ENCODE peak calls at places on chromosomes 7 and 10, in five cellular contexts. V is coronary artery, N is epithelial cell of esophagus, I is psoas muscle, H is pancreas. U is an unnamed sample.

GRCh38 chr10:115606081-115606480 is 512.9 kb downstream of the ATRNL1 start:
- DNase-seq in V (no peak), H (no peak), N (no peak), I (no peak), U (peak)

GRCh38 chr7:129950191-129950940 is 2.4 kb downstream of the UBE2H start:
- DNase-seq in N (peak), I (no peak), V (no peak), H (no peak), U (peak)

GRCh38 chr10:48605264-48605615 is 367 bp upstream of the ARHGAP22 start:
- DNase-seq in N (peak), I (no peak), H (no peak), V (no peak), U (no peak)

GRCh38 chr7:26658698-26659084 is 205.7 kb downstream of the SKAP2 start:
- DNase-seq in N (no peak), H (no peak), I (no peak), V (no peak), U (no peak)

GRCh38 chr10:64103750-64104149 is 582.5 kb downstream of the REEP3 start:
- DNase-seq in H (no peak), V (no peak), I (no peak), N (no peak), U (no peak)

GRCh38 chr7:36154255-36155212 is 1.5 kb downstream of the EEPD1 start:
- DNase-seq in H (peak), I (peak), V (no peak), N (no peak), U (no peak)

GRCh38 chr7:12685550-12685949 is 1.9 kb upstream of the ARL4A start:
- DNase-seq in I (no peak), V (no peak), N (peak), H (peak), U (peak)

GRCh38 chr10:74056081-74056818 is 58.3 kb downstream of the VCL start:
- DNase-seq in H (no peak), I (no peak), N (peak), V (no peak), U (peak)

GRCh38 chr10:114034943-114035645 is 8.6 kb upstream of the ADRB1 start:
- DNase-seq in V (no peak), H (no peak), I (no peak), N (no peak), U (no peak)

GRCh38 chr7:75819711-75820110 is 6.1 kb upstream of the CCL24 start:
- DNase-seq in N (no peak), I (no peak), V (no peak), H (no peak), U (no peak)

GRCh38 chr7:94088560-94088959 is 84.4 kb upstream of the BET1 start:
- DNase-seq in I (no peak), N (no peak), V (no peak), H (no peak), U (no peak)

GRCh38 chr7:155456772-155457543 is 971 bp upstream of the EN2 start:
- DNase-seq in I (peak), H (peak), N (peak), V (no peak), U (peak)

GRCh38 chr7:150964593-150965111 is 13.5 kb downstream of the KCNH2 start:
- DNase-seq in N (no peak), I (no peak), V (no peak), H (no peak), U (no peak)

GRCh38 chr7:100623951-100624824 is 11.8 kb downstream of the MOSPD3 start:
- DNase-seq in V (no peak), I (no peak), H (no peak), N (no peak), U (no peak)

GRCh38 chr7:100627238-100627549 is 14.2 kb downstream of the TFR2 start:
- DNase-seq in H (no peak), N (no peak), V (no peak), I (no peak), U (no peak)

GRCh38 chr7:100626530-100627237 is 14.3 kb downstream of the MOSPD3 start:
- DNase-seq in I (peak), V (peak), H (peak), N (peak), U (peak)

GRCh38 chr7:100629117-100629711 is 12.1 kb downstream of the TFR2 start:
- DNase-seq in I (no peak), N (peak), H (no peak), V (no peak), U (no peak)

GRCh38 chr7:100626055-100626454 is 13.7 kb downstream of the MOSPD3 start:
- DNase-seq in N (no peak), V (no peak), I (no peak), H (no peak), U (no peak)
- H3K4me3 ChIP-seq in N (no peak), V (peak), I (peak), H (no peak), U (peak)

DNA sequence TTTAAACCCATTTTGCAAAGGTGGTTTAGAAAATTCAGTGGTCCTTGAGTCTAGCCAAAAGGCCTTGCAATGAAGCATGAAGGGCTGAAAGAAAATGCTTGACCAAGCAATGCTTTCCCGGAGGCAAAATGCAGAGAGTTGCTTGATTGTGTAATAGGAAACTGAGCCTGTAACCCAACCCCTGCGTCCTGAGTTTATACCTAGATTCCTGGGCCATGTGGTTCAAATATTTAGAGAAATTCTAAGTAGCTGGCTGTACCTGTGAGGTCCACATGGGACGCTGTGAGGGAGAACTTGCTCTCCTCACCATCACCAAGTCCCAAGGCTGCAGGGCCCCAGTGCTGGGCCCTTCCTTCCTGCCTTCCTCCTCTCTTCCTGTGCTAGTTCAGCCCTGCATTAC is 45.7 kb downstream of the CXCL12 start:
- DNase-seq in N (no peak), I (no peak), H (no peak), V (peak), U (no peak)
- H3K4me3 ChIP-seq in N (no peak), I (no peak), H (no peak), V (no peak), U (no peak)

GRCh38 chr7:105205592-105206211 is 183.0 kb downstream of the SRPK2 start:
- DNase-seq in N (no peak), V (no peak), H (no peak), I (no peak), U (no peak)

GRCh38 chr7:105204520-105204919 is 184.2 kb downstream of the SRPK2 start:
- DNase-seq in V (no peak), N (no peak), H (no peak), I (no peak), U (no peak)

GRCh38 chr7:105206985-105207384 is 181.7 kb downstream of the SRPK2 start:
- DNase-seq in I (no peak), H (no peak), V (no peak), N (no peak), U (no peak)

GRCh38 chr7:105202561-105203130 is 186.1 kb downstream of the SRPK2 start:
- DNase-seq in I (no peak), N (no peak), V (no peak), H (no peak), U (no peak)

GRCh38 chr7:105204953-105205352 is 183.8 kb downstream of the SRPK2 start:
- DNase-seq in N (no peak), I (no peak), H (no peak), V (no peak), U (no peak)
- H3K4me3 ChIP-seq in N (no peak), I (no peak), H (no peak), V (no peak), U (no peak)

GRCh38 chr10:7706534-7707073 is 3.5 kb downstream of the ITIH2 start:
- DNase-seq in V (no peak), N (no peak), H (no peak), I (no peak), U (no peak)

GRCh38 chr10:7707102-7707501 is 4.0 kb downstream of the ITIH2 start:
- DNase-seq in V (no peak), I (no peak), N (no peak), H (no peak), U (no peak)

GRCh38 chr10:7707858-7708622 is 4.9 kb downstream of the ITIH2 start:
- DNase-seq in N (no peak), H (no peak), V (no peak), I (no peak), U (no peak)

GRCh38 chr10:7710446-7710845 is 7.3 kb downstream of the ITIH2 start:
- DNase-seq in I (no peak), V (no peak), N (no peak), H (no peak), U (no peak)

DNA sequence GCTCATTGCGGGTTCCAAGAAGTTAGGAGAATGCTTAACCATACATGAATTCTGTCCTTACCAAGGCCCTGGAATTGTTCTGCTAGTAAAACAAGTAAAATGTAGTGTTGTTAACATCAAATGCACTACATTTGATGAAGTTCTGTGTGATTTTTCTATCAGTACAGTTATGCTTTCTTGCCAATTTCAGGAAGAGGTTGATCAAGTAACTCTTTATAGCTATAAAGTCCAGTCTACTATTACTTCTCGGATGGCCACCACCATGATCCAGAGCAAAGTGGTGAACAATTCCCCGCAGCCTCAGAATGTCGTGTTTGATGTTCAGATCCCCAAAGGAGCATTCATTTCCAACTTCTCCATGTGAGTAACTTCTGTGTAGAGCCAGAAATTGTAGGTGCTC is 5.7 kb downstream of the ITIH2 start:
- DNase-seq in V (no peak), H (no peak), N (no peak), I (no peak), U (no peak)
- H3K4me3 ChIP-seq in V (no peak), H (no peak), N (no peak), I (no peak), U (no peak)

GRCh38 chr7:2686101-2686500 is 1.9 kb upstream of the AMZ1 start:
- DNase-seq in V (no peak), N (no peak), H (no peak), I (no peak), U (no peak)

GRCh38 chr7:2687881-2688318 is at the start of gene AMZ1:
- DNase-seq in N (no peak), H (no peak), I (no peak), V (no peak), U (no peak)

GRCh38 chr7:2689343-2689847 is 1.4 kb downstream of the AMZ1 start:
- DNase-seq in V (no peak), H (no peak), I (no peak), N (no peak), U (no peak)

GRCh38 chr7:2688409-2689342 is 674 bp downstream of the AMZ1 start:
- DNase-seq in I (no peak), V (no peak), N (no peak), H (no peak), U (no peak)

GRCh38 chr7:2687338-2687869 is 598 bp upstream of the AMZ1 start:
- DNase-seq in V (no peak), I (no peak), H (no peak), N (no peak), U (peak)
- H3K4me3 ChIP-seq in V (peak), I (peak), H (no peak), N (no peak), U (peak)

DNA sequence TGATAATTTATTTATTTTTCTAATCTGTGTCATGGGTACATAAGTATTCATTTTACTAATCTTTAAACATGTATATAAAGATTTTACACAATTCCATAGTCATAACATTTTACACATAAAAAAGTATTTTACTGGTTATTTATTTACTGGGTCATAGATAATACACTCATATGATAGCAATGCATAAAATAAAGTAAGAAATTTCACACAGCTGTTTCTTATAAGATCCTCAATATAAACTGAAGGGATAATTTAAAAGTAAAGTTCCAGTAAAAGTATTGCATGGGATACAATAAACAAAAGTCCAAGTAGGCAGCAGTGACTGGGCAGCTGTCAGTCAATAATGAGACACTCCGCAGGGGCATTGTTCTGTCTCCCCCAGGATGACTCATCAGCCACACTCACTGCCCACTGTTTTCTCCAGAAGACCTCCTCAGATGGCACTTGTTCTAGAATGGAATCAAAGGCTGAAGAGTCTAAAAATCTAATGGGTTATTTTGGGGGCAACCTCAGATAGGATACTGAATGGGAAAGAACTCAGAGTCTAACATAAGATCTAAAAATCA is 32.7 kb downstream of the DPY19L1 start:
- DNase-seq in I (no peak), N (peak), H (no peak), V (no peak), U (peak)
- H3K4me3 ChIP-seq in I (no peak), N (no peak), H (no peak), V (no peak), U (no peak)